ENCODE peak calls at places on chromosomes 11 and 22, in five cellular contexts. One of them, this sample, is unnamed.

GRCh38 chr11:91489989-91490388 is 734.6 kb upstream of the FAT3 start:
- DNase-seq in HCT116: no peak
- DNase-seq in transverse colon: no peak
- DNase-seq in fibroblast of mammary gland: no peak
- DNase-seq in skeletal muscle cell: no peak
- DNase-seq in this sample: no peak

GRCh38 chr22:22907551-22908494 is 20.2 kb downstream of the IGLL5 start:
- DNase-seq in HCT116: no peak
- DNase-seq in skeletal muscle cell: no peak
- DNase-seq in transverse colon: no peak
- DNase-seq in fibroblast of mammary gland: no peak
- DNase-seq in this sample: no peak

GRCh38 chr11:76102772-76103171 is 103.5 kb downstream of the WNT11 start:
- DNase-seq in HCT116: no peak
- DNase-seq in fibroblast of mammary gland: no peak
- DNase-seq in skeletal muscle cell: no peak
- DNase-seq in transverse colon: peak; percentile 35
- DNase-seq in this sample: no peak

GRCh38 chr22:45830531-45831245 is 146.3 kb downstream of the WNT7B start:
- DNase-seq in HCT116: no peak
- DNase-seq in fibroblast of mammary gland: peak; percentile 71
- DNase-seq in transverse colon: no peak
- DNase-seq in skeletal muscle cell: peak; percentile 34
- DNase-seq in this sample: no peak

GRCh38 chr22:24424001-24424900 is 3.1 kb upstream of the ADORA2A start:
- DNase-seq in HCT116: no peak
- DNase-seq in fibroblast of mammary gland: no peak
- DNase-seq in transverse colon: no peak
- DNase-seq in skeletal muscle cell: no peak
- DNase-seq in this sample: no peak

GRCh38 chr22:30445438-30445936 is 19.9 kb downstream of the MTFP1 start:
- DNase-seq in skeletal muscle cell: no peak
- DNase-seq in transverse colon: no peak
- DNase-seq in fibroblast of mammary gland: peak; percentile 59
- DNase-seq in HCT116: no peak
- DNase-seq in this sample: no peak

GRCh38 chr11:44955019-44955738 is 4.5 kb upstream of the TP53I11 start:
- DNase-seq in fibroblast of mammary gland: peak; percentile 85
- DNase-seq in HCT116: no peak
- DNase-seq in transverse colon: peak; percentile 66
- DNase-seq in skeletal muscle cell: peak; percentile 56
- DNase-seq in this sample: peak; percentile 23

GRCh38 chr11:61686469-61686868 is 6.3 kb downstream of the DAGLA start:
- DNase-seq in HCT116: no peak
- DNase-seq in skeletal muscle cell: no peak
- DNase-seq in transverse colon: no peak
- DNase-seq in fibroblast of mammary gland: no peak
- DNase-seq in this sample: no peak

GRCh38 chr11:57474751-57475115 is 14.4 kb downstream of the RTN4RL2 start:
- DNase-seq in transverse colon: no peak
- DNase-seq in HCT116: no peak
- DNase-seq in fibroblast of mammary gland: no peak
- DNase-seq in skeletal muscle cell: no peak
- DNase-seq in this sample: no peak

GRCh38 chr22:46905415-46905814 is 143.0 kb downstream of the TBC1D22A start:
- DNase-seq in skeletal muscle cell: no peak
- DNase-seq in HCT116: no peak
- DNase-seq in transverse colon: no peak
- DNase-seq in fibroblast of mammary gland: no peak
- DNase-seq in this sample: no peak

GRCh38 chr11:64123102-64123434 is 42.8 kb downstream of the MACROD1 start:
- DNase-seq in fibroblast of mammary gland: no peak
- DNase-seq in skeletal muscle cell: no peak
- DNase-seq in transverse colon: peak; percentile 17
- DNase-seq in HCT116: no peak
- DNase-seq in this sample: no peak

GRCh38 chr22:24926849-24927579 is 19.5 kb downstream of the LHFPL7 start:
- DNase-seq in skeletal muscle cell: no peak
- DNase-seq in HCT116: no peak
- DNase-seq in transverse colon: no peak
- DNase-seq in fibroblast of mammary gland: peak; percentile 58
- DNase-seq in this sample: no peak

GRCh38 chr22:26453812-26454500 is 24.9 kb downstream of the ASPHD2 start:
- DNase-seq in fibroblast of mammary gland: no peak
- DNase-seq in HCT116: no peak
- DNase-seq in transverse colon: no peak
- DNase-seq in skeletal muscle cell: no peak
- DNase-seq in this sample: no peak

GRCh38 chr11:48066881-48067800 is 86.8 kb downstream of the PTPRJ start:
- DNase-seq in HCT116: no peak
- DNase-seq in transverse colon: no peak
- DNase-seq in skeletal muscle cell: no peak
- DNase-seq in fibroblast of mammary gland: peak; percentile 55
- DNase-seq in this sample: no peak

GRCh38 chr22:42229455-42230149 is 40.9 kb downstream of the TCF20 start:
- DNase-seq in transverse colon: no peak
- DNase-seq in HCT116: no peak
- DNase-seq in skeletal muscle cell: peak; percentile 4
- DNase-seq in fibroblast of mammary gland: peak; percentile 67
- DNase-seq in this sample: no peak

GRCh38 chr22:21816787-21817496 is 50.5 kb downstream of the MAPK1 start:
- DNase-seq in fibroblast of mammary gland: peak; percentile 94
- DNase-seq in transverse colon: no peak
- DNase-seq in HCT116: no peak
- DNase-seq in skeletal muscle cell: peak; percentile 67
- DNase-seq in this sample: peak; percentile 73

GRCh38 chr11:120929090-120929489 is 94.8 kb upstream of the TBCEL start:
- DNase-seq in skeletal muscle cell: no peak
- DNase-seq in fibroblast of mammary gland: peak; percentile 38
- DNase-seq in HCT116: no peak
- DNase-seq in transverse colon: no peak
- DNase-seq in this sample: peak; percentile 3

GRCh38 chr11:41309111-41309522 is 150.3 kb downstream of the LRRC4C start:
- DNase-seq in fibroblast of mammary gland: no peak
- DNase-seq in skeletal muscle cell: no peak
- DNase-seq in HCT116: no peak
- DNase-seq in transverse colon: no peak
- DNase-seq in this sample: no peak

GRCh38 chr11:44556735-44557409 is 8.6 kb upstream of the CD82 start:
- DNase-seq in skeletal muscle cell: no peak
- DNase-seq in transverse colon: peak; percentile 65
- DNase-seq in fibroblast of mammary gland: peak; percentile 62
- DNase-seq in HCT116: peak; percentile 54
- DNase-seq in this sample: no peak

GRCh38 chr22:41672780-41673509 is 15.7 kb downstream of the SNU13 start:
- DNase-seq in transverse colon: no peak
- DNase-seq in fibroblast of mammary gland: no peak
- DNase-seq in skeletal muscle cell: no peak
- DNase-seq in HCT116: no peak
- DNase-seq in this sample: no peak

GRCh38 chr11:96311120-96311568 is 31.9 kb downstream of the MAML2 start:
- DNase-seq in skeletal muscle cell: no peak
- DNase-seq in HCT116: no peak
- DNase-seq in transverse colon: no peak
- DNase-seq in fibroblast of mammary gland: peak; percentile 71
- DNase-seq in this sample: peak; percentile 53

GRCh38 chr22:45640941-45641621 is 30.6 kb upstream of the ATXN10 start:
- DNase-seq in HCT116: no peak
- DNase-seq in transverse colon: no peak
- DNase-seq in skeletal muscle cell: no peak
- DNase-seq in fibroblast of mammary gland: no peak
- DNase-seq in this sample: no peak

GRCh38 chr11:1640076-1640946 is 10.7 kb downstream of the KRTAP5-5 start:
- DNase-seq in skeletal muscle cell: no peak
- DNase-seq in fibroblast of mammary gland: peak; percentile 10
- DNase-seq in transverse colon: peak; percentile 38
- DNase-seq in HCT116: no peak
- DNase-seq in this sample: no peak

GRCh38 chr11:10454902-10455631 is at the start of gene AMPD3:
- DNase-seq in transverse colon: peak; percentile 21
- DNase-seq in skeletal muscle cell: peak; percentile 92
- DNase-seq in HCT116: peak; percentile 85
- DNase-seq in fibroblast of mammary gland: peak; percentile 99
- DNase-seq in this sample: peak; percentile 87

GRCh38 chr11:126332221-126332711 is 23.2 kb upstream of the ST3GAL4 start:
- DNase-seq in fibroblast of mammary gland: peak; percentile 97
- DNase-seq in skeletal muscle cell: peak; percentile 78
- DNase-seq in transverse colon: no peak
- DNase-seq in HCT116: no peak
- DNase-seq in this sample: peak; percentile 57

GRCh38 chr11:115349427-115349826 is 154.8 kb downstream of the CADM1 start:
- DNase-seq in fibroblast of mammary gland: no peak
- DNase-seq in transverse colon: no peak
- DNase-seq in skeletal muscle cell: no peak
- DNase-seq in HCT116: no peak
- DNase-seq in this sample: no peak

GRCh38 chr11:118953265-118953664 is 2.8 kb upstream of the UPK2 start:
- DNase-seq in transverse colon: no peak
- DNase-seq in fibroblast of mammary gland: no peak
- DNase-seq in HCT116: no peak
- DNase-seq in skeletal muscle cell: no peak
- DNase-seq in this sample: no peak

GRCh38 chr11:44430140-44430539 is 120.2 kb upstream of the ALX4 start:
- DNase-seq in transverse colon: no peak
- DNase-seq in skeletal muscle cell: no peak
- DNase-seq in fibroblast of mammary gland: no peak
- DNase-seq in HCT116: no peak
- DNase-seq in this sample: no peak

GRCh38 chr22:32819120-32819519 is 17.6 kb downstream of the TIMP3 start:
- DNase-seq in skeletal muscle cell: no peak
- DNase-seq in transverse colon: no peak
- DNase-seq in fibroblast of mammary gland: no peak
- DNase-seq in HCT116: no peak
- DNase-seq in this sample: no peak

GRCh38 chr11:71929491-71929890 is 645 bp downstream of the RNF121 start:
- DNase-seq in transverse colon: no peak
- DNase-seq in HCT116: no peak
- DNase-seq in fibroblast of mammary gland: no peak
- DNase-seq in skeletal muscle cell: no peak
- DNase-seq in this sample: no peak

GRCh38 chr11:112504056-112504455 is 243.4 kb upstream of the PLET1 start:
- DNase-seq in fibroblast of mammary gland: no peak
- DNase-seq in HCT116: no peak
- DNase-seq in transverse colon: no peak
- DNase-seq in skeletal muscle cell: no peak
- DNase-seq in this sample: no peak

GRCh38 chr11:132072880-132073213 is 702.4 kb downstream of the NTM start:
- DNase-seq in HCT116: no peak
- DNase-seq in transverse colon: no peak
- DNase-seq in fibroblast of mammary gland: peak; percentile 49
- DNase-seq in skeletal muscle cell: no peak
- DNase-seq in this sample: no peak

GRCh38 chr11:132072044-132072879 is 701.8 kb downstream of the NTM start:
- DNase-seq in skeletal muscle cell: peak; percentile 97
- DNase-seq in transverse colon: no peak
- DNase-seq in HCT116: no peak
- DNase-seq in fibroblast of mammary gland: peak; percentile 97
- DNase-seq in this sample: peak; percentile 99

GRCh38 chr11:132073787-132074186 is 703.4 kb downstream of the NTM start:
- DNase-seq in fibroblast of mammary gland: no peak
- DNase-seq in transverse colon: no peak
- DNase-seq in HCT116: no peak
- DNase-seq in skeletal muscle cell: no peak
- DNase-seq in this sample: no peak

GRCh38 chr11:132064987-132065620 is 694.7 kb downstream of the NTM start:
- DNase-seq in transverse colon: no peak
- DNase-seq in HCT116: no peak
- DNase-seq in fibroblast of mammary gland: peak; percentile 96
- DNase-seq in skeletal muscle cell: peak; percentile 100
- DNase-seq in this sample: peak; percentile 100

DNA sequence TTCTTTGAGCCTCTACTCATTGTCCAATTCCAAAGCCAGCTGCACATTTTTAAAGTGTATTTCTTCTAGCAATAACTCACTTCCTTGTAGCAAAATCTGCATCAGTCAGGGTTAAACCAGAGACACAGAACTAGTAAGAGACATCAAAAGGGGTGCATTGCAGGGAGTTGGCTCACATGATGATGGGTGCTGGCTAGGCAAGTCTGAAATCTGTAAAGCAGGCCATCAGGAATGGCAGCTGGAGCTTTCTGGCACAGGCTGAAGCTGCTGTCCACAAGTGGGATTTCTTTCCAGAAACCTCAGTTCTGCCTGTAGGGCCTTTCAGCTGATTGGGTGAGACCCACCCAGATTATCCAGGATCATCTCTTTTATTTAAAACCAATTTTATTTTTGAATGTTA is 698.1 kb downstream of the NTM start:
- DNase-seq in fibroblast of mammary gland: no peak
- DNase-seq in transverse colon: no peak
- DNase-seq in skeletal muscle cell: no peak
- DNase-seq in HCT116: no peak
- DNase-seq in this sample: no peak
- H3K4me3 ChIP-seq in fibroblast of mammary gland: no peak overlapping the region
- H3K4me3 ChIP-seq in transverse colon: no peak overlapping the region
- H3K4me3 ChIP-seq in skeletal muscle cell: no peak overlapping the region
- H3K4me3 ChIP-seq in HCT116: no peak overlapping the region
- H3K4me3 ChIP-seq in this sample: no peak overlapping the region

GRCh38 chr11:3989251-3989650 is 105.3 kb upstream of the RRM1 start:
- DNase-seq in HCT116: no peak
- DNase-seq in transverse colon: no peak
- DNase-seq in fibroblast of mammary gland: peak; percentile 12
- DNase-seq in skeletal muscle cell: no peak
- DNase-seq in this sample: no peak
- H3K4me3 ChIP-seq in HCT116: no peak overlapping the region
- H3K4me3 ChIP-seq in transverse colon: no peak overlapping the region
- H3K4me3 ChIP-seq in fibroblast of mammary gland: peak overlapping the region; percentile 16
- H3K4me3 ChIP-seq in skeletal muscle cell: no peak overlapping the region
- H3K4me3 ChIP-seq in this sample: no peak overlapping the region

GRCh38 chr11:36339899-36340298 is 43.8 kb downstream of the PRR5L start:
- DNase-seq in fibroblast of mammary gland: no peak
- DNase-seq in transverse colon: no peak
- DNase-seq in skeletal muscle cell: no peak
- DNase-seq in HCT116: no peak
- DNase-seq in this sample: no peak
- H3K4me3 ChIP-seq in fibroblast of mammary gland: no peak overlapping the region
- H3K4me3 ChIP-seq in transverse colon: no peak overlapping the region
- H3K4me3 ChIP-seq in skeletal muscle cell: no peak overlapping the region
- H3K4me3 ChIP-seq in HCT116: no peak overlapping the region
- H3K4me3 ChIP-seq in this sample: no peak overlapping the region

GRCh38 chr11:67120881-67121710 is 2.0 kb downstream of the KDM2A start:
- DNase-seq in fibroblast of mammary gland: peak; percentile 58
- DNase-seq in skeletal muscle cell: no peak
- DNase-seq in HCT116: no peak
- DNase-seq in transverse colon: peak; percentile 53
- DNase-seq in this sample: no peak
- H3K4me3 ChIP-seq in fibroblast of mammary gland: peak overlapping the region; percentile 94
- H3K4me3 ChIP-seq in skeletal muscle cell: peak overlapping the region; percentile 83
- H3K4me3 ChIP-seq in HCT116: peak overlapping the region; percentile 91
- H3K4me3 ChIP-seq in transverse colon: peak overlapping the region; percentile 98
- H3K4me3 ChIP-seq in this sample: peak overlapping the region; percentile 89